ENCODE peak calls at places on chromosomes 3 and 15, in five cellular contexts. B, C, P, S and G are unnamed samples.

GRCh38 chr3:17640466-17640865 is 102.0 kb downstream of the TBC1D5 start:
- DNase-seq in B (no peak), C (no peak), P (no peak), S (no peak), G (no peak)

GRCh38 chr15:97893988-97894387 is 66.5 kb upstream of the ARRDC4 start:
- DNase-seq in B (no peak), C (no peak), P (no peak), S (no peak), G (no peak)

GRCh38 chr3:57951106-57951882 is 56.9 kb upstream of the FLNB start:
- DNase-seq in B (peak), C (no peak), P (peak), S (peak), G (peak)

GRCh38 chr3:153372326-153372725 is 210.3 kb downstream of the RAP2B start:
- DNase-seq in B (no peak), C (no peak), P (no peak), S (no peak), G (no peak)

GRCh38 chr3:120274739-120275167 is 10.3 kb downstream of the GPR156 start:
- DNase-seq in B (peak), C (no peak), P (no peak), S (no peak), G (peak)

GRCh38 chr3:120741837-120742197 is 499 bp downstream of the RABL3 start:
- DNase-seq in B (no peak), C (no peak), P (no peak), S (no peak), G (no peak)

GRCh38 chr3:8970971-8971589 is 7.8 kb upstream of the RAD18 start:
- DNase-seq in B (no peak), C (peak), P (no peak), S (peak), G (peak)

GRCh38 chr3:29011441-29011840 is 269.4 kb upstream of the RBMS3 start:
- DNase-seq in B (no peak), C (no peak), P (no peak), S (no peak), G (no peak)

GRCh38 chr3:53948174-53948573 is 56.5 kb upstream of the SELENOK start:
- DNase-seq in B (no peak), C (no peak), P (no peak), S (no peak), G (no peak)

GRCh38 chr3:143170043-143170442 is 50.5 kb downstream of the CHST2 start:
- DNase-seq in B (no peak), C (no peak), P (no peak), S (no peak), G (no peak)

GRCh38 chr3:88141458-88142083 is 8.2 kb upstream of the C3orf38 start:
- DNase-seq in B (no peak), C (no peak), P (no peak), S (no peak), G (no peak)

GRCh38 chr3:47856669-47857068 is 53.7 kb downstream of the DHX30 start:
- DNase-seq in B (no peak), C (no peak), P (no peak), S (no peak), G (no peak)

GRCh38 chr3:175914785-175915184 is 1055.7 kb downstream of the NAALADL2 start:
- DNase-seq in B (no peak), C (no peak), P (no peak), S (no peak), G (no peak)

GRCh38 chr15:35633677-35634076 is 87.7 kb upstream of the DPH6 start:
- DNase-seq in B (no peak), C (no peak), P (no peak), S (no peak), G (no peak)

GRCh38 chr3:189316296-189317019 is 144.7 kb downstream of the TPRG1 start:
- DNase-seq in B (no peak), C (no peak), P (no peak), S (no peak), G (peak)

GRCh38 chr3:176920806-176921205 is 276.5 kb downstream of the TBL1XR1 start:
- DNase-seq in B (no peak), C (peak), P (no peak), S (no peak), G (no peak)

GRCh38 chr15:77474987-77475385 is 54.3 kb downstream of the HMG20A start:
- DNase-seq in B (no peak), C (no peak), P (no peak), S (no peak), G (no peak)

GRCh38 chr15:60840703-60841411 is 361.9 kb upstream of the ICE2 start:
- DNase-seq in B (no peak), C (no peak), P (no peak), S (no peak), G (no peak)

DNA sequence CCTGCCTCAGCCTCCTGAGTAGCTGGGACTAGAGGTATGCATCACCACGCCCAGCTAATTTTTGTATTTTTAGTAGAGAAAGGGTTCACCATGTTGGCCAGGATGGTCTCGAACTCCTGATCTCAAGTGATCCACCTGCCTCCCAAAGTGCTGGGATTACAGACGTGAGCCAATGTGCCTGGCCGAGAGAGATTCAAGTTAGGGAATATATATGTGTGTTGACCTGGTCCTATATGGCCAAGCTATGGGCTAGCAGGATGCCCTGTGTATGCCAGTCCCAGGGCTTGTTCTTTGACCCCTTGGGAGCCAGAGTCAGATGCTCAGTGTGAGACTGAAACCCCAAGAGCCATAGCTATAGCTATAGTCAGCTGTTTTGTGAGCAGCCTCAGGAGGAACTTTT is 1.9 kb downstream of the NDUFAF3 start:
- DNase-seq in B (no peak), C (no peak), P (no peak), S (no peak), G (no peak)
- TF ChIP-seq POLR2A in B (no peak), C (no peak), P (no peak), S (no peak), G (no peak)

GRCh38 chr15:62390793-62391543 is 225.9 kb upstream of the C2CD4B start:
- DNase-seq in B (peak), C (no peak), P (peak), S (peak), G (peak)

GRCh38 chr15:62392411-62392810 is 227.3 kb upstream of the C2CD4B start:
- DNase-seq in B (no peak), C (no peak), P (no peak), S (no peak), G (peak)

GRCh38 chr15:62393196-62393595 is 228.1 kb upstream of the C2CD4B start:
- DNase-seq in B (no peak), C (no peak), P (no peak), S (no peak), G (no peak)

GRCh38 chr15:62391565-62392262 is 226.6 kb upstream of the C2CD4B start:
- DNase-seq in B (peak), C (no peak), P (peak), S (peak), G (peak)

GRCh38 chr15:62389887-62390792 is 225.1 kb upstream of the C2CD4B start:
- DNase-seq in B (peak), C (no peak), P (peak), S (peak), G (peak)
- H3K27ac ChIP-seq in B (peak), C (peak), P (peak), S (peak), G (peak)

DNA sequence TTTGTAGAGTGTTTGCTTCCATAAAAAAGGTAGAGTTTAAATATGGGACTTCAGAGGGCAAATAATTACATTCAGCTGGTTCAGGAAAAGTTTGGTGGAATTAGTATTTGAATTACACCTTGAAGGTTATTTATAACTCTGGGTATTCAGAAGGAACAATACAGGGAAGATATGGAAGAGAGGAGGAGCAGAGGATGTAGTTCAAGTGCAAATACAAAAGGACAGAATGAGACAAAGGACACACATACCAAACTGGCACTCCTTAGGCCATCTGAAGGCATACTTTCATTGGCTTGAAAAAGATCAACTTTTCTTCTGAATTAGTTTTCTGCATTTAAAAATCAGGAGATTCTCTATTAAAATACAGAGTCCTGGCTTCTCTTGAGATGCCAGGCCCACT is 90.2 kb downstream of the OTOL1 start:
- DNase-seq in B (no peak), C (no peak), P (no peak), S (no peak), G (no peak)
- TF ChIP-seq POLR2A in B (no peak), C (no peak), P (no peak), S (no peak), G (no peak)

DNA sequence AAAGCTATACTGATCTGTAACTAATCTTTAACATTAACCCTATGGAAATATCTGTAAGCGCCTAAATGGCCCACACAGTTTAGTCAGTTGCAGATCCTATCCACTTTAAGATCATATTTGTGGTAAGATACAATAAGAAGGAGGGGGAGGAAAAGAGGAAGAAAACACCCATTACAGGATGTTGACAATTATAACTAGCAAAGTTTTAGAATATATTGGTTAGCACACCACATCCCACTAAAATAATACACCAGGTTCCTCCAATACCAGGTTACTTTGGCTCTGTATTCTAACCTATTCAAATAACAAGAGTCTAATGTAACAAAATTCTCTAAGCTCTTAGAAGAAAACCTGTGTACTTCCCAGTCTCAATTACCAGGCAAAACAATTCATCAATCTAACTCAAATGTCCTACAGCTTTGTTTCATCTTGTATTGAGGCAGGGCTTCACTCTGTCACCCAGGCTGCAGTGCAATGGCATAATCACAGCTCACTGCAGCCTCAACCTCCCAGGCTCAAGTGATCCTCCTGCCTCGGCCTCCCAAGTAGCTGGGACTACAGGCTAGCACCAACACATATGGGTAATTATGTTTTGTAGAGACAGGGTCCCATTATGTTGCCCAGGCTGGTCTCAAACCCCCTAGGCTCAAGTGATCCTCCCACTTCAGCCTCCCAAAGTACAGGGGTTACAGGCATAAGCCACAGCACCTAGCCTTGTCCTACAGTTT is 4.2 kb downstream of the SLC4A7 start:
- DNase-seq in B (no peak), C (peak), P (no peak), S (no peak), G (no peak)
- H3K27ac ChIP-seq in B (no peak), C (no peak), P (no peak), S (no peak), G (no peak)

GRCh38 chr3:167671878-167672427 is 18.2 kb upstream of the WDR49 start:
- DNase-seq in B (no peak), C (no peak), P (no peak), S (no peak), G (no peak)
- TF ChIP-seq POLR2A in B (no peak), C (no peak), P (no peak), S (no peak), G (no peak)

GRCh38 chr15:90561344-90562244 is 31.9 kb downstream of the CRTC3 start:
- DNase-seq in B (no peak), C (no peak), P (no peak), S (no peak), G (no peak)

GRCh38 chr15:90559119-90559518 is 29.4 kb downstream of the CRTC3 start:
- DNase-seq in B (no peak), C (no peak), P (no peak), S (no peak), G (no peak)

GRCh38 chr15:90562669-90563068 is 32.9 kb downstream of the CRTC3 start:
- DNase-seq in B (no peak), C (no peak), P (no peak), S (no peak), G (no peak)

GRCh38 chr15:90558182-90558581 is 28.5 kb downstream of the CRTC3 start:
- DNase-seq in B (peak), C (peak), P (no peak), S (peak), G (peak)

DNA sequence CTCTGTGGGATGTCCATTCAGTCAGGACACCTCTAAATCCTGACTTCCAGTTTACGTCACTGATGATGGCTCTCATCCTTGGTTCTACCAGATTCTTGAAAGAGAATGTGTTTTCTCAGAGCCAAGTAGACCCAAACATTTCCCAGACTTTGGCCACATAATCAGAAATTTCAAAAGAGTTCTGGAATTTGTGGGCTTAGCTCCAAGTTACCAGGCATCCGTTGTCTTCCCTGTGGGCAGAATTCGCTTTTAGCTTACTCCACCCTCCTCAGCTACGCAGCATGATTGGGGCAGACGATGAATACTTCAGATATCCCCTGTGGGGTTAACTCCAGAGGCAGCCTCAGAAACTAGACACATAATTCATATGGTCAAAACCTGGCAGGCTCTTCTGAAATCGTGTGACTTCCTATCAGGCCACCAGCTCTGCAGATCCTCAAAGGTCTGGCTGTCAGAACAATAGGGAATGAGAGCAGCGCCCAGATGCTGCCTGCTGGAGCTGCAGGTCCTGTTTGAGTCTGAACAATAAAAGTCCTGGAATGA is 30.6 kb downstream of the CRTC3 start:
- DNase-seq in B (no peak), C (peak), P (no peak), S (peak), G (peak)
- H3K27ac ChIP-seq in B (peak), C (peak), P (peak), S (no peak), G (peak)

DNA sequence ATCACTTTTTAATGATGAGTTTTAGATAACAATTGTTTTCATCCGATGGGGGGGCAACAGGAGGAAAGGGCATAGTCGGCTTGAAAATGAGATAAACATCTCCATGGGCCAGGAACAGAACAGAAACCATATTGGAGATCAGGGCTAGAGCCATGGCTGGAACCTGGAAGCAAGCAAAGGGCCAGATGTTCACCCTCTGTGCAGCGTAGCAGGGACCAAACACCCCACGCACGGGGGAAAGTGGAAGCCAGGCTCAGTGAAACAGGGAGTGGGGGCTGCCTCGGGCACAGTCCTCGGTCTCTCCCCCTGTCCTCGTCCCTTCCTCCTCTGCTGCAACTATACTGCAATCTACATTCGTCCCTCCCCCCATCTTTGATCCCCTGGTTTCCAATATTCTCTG is 121.7 kb downstream of the XXYLT1 start:
- DNase-seq in B (no peak), C (no peak), P (no peak), S (no peak), G (no peak)
- TF ChIP-seq POLR2A in B (no peak), C (no peak), P (no peak), S (no peak), G (no peak)

GRCh38 chr15:89096664-89097063 is 8.4 kb downstream of the ABHD2 start:
- DNase-seq in B (peak), C (no peak), P (no peak), S (no peak), G (no peak)
- H3K27ac ChIP-seq in B (peak), C (peak), P (peak), S (no peak), G (no peak)